ENCODE peak calls at places on chromosomes 13 and 19, in seven cellular contexts. T is HFF-Myc; G is stimulated activated CD4-positive, alpha-beta T cell treated with anti-CD3 and anti-CD28 coated beads, Interleukin-2, amount 100 ng/mL, for 48 hours; O is EH; Y is stimulated activated CD8-positive, alpha-beta memory T cell treated with anti-CD3 and anti-CD28 coated beads, Interleukin-7, amount 100 ng/mL, for 1 hour; R is T-helper 2 cell; A is DMS153. P is an unnamed sample.

GRCh38 chr13:101621099-101621498 is 168.6 kb downstream of the ITGBL1 start:
- DNase-seq in R (no peak), O (peak), G (no peak), Y (no peak), A (no peak), T (no peak), P (no peak)

GRCh38 chr13:91580749-91581148 is 182.3 kb downstream of the GPC5 start:
- DNase-seq in A (no peak), T (no peak), R (no peak), G (no peak), Y (no peak), O (no peak), P (no peak)

GRCh38 chr19:2983351-2984195 is 6.2 kb downstream of the TLE6 start:
- DNase-seq in O (peak), G (no peak), R (no peak), Y (no peak), A (peak), T (no peak), P (peak)

GRCh38 chr13:42007844-42008243 is 40.6 kb upstream of the DGKH start:
- DNase-seq in A (no peak), O (peak), Y (no peak), T (no peak), G (no peak), R (no peak), P (no peak)

GRCh38 chr19:18514800-18515682 is 6.8 kb downstream of the ELL start:
- DNase-seq in G (no peak), A (peak), R (no peak), T (no peak), Y (no peak), O (peak), P (peak)

GRCh38 chr19:29446331-29446730 is 79.5 kb upstream of the VSTM2B start:
- DNase-seq in O (no peak), G (no peak), T (no peak), Y (no peak), R (no peak), A (no peak), P (no peak)

GRCh38 chr13:72648513-72649065 is 78.8 kb downstream of the MZT1 start:
- DNase-seq in Y (no peak), O (peak), A (no peak), T (no peak), R (no peak), G (no peak), P (no peak)

GRCh38 chr13:86960876-86961275 is 710.3 kb upstream of the SLITRK5 start:
- DNase-seq in O (no peak), R (no peak), T (no peak), G (no peak), A (no peak), Y (no peak), P (no peak)

GRCh38 chr13:76993021-76993420 is 1.1 kb downstream of the CLN5 start:
- DNase-seq in A (no peak), T (no peak), G (no peak), R (peak), Y (no peak), O (peak), P (no peak)

GRCh38 chr19:7744871-7745270 is 2.5 kb downstream of the CD209 start:
- DNase-seq in A (no peak), T (no peak), R (no peak), G (no peak), Y (no peak), O (no peak), P (no peak)

GRCh38 chr13:20669162-20669561 is 34.3 kb upstream of the IL17D start:
- DNase-seq in G (no peak), Y (no peak), T (no peak), R (peak), A (no peak), O (no peak), P (no peak)

GRCh38 chr13:102825921-102826706 is 19.7 kb upstream of the ERCC5 start:
- DNase-seq in A (no peak), R (no peak), T (peak), Y (no peak), O (peak), G (no peak), P (no peak)

GRCh38 chr19:18317998-18318800 is 4.7 kb downstream of the LSM4 start:
- DNase-seq in O (no peak), Y (no peak), A (no peak), R (peak), G (no peak), T (no peak), P (no peak)

GRCh38 chr19:40392894-40393517 is 3.0 kb upstream of the HIPK4 start:
- DNase-seq in T (no peak), Y (no peak), G (no peak), O (no peak), R (no peak), A (no peak), P (no peak)

P was measured in NCI-H774.